ENCODE peak calls at places on chromosomes 13 and 19, in nine cellular contexts. A is fibroblast of lung, Q is left ventricle myocardium inferior, K is SJSA1, D is Caco-2, C is epithelial cell of esophagus, R is AG10803, X is IMR-90, I is skeletal muscle cell. Y is an unnamed sample.

GRCh38 chr13:112331675-112332074 is 44.5 kb upstream of the SPACA7 start:
- DNase-seq in R (no peak), D (no peak), C (no peak), X (no peak), I (no peak), K (no peak), A (no peak), Q (no peak), Y (no peak)

GRCh38 chr19:55594996-55595530 is 4.3 kb downstream of the FIZ1 start:
- DNase-seq in D (no peak), C (no peak), X (no peak), K (no peak), I (no peak), R (no peak), A (no peak), Q (no peak), Y (no peak)

GRCh38 chr13:31476266-31476665 is 263.1 kb upstream of the RXFP2 start:
- DNase-seq in Q (no peak), K (no peak), R (peak; percentile 65), D (no peak), A (peak; percentile 79), C (no peak), I (peak; percentile 71), X (peak; percentile 85), Y (peak; percentile 79)

GRCh38 chr13:112184261-112184660 is 117.3 kb downstream of the SOX1 start:
- DNase-seq in X (no peak), D (no peak), R (no peak), Q (no peak), K (no peak), A (no peak), C (no peak), I (no peak), Y (no peak)

GRCh38 chr19:29405728-29405995 is 120.1 kb upstream of the VSTM2B start:
- DNase-seq in A (no peak), Q (no peak), K (no peak), D (no peak), I (no peak), R (no peak), X (no peak), C (no peak), Y (no peak)

GRCh38 chr19:12574036-12574435 is 22.8 kb upstream of the ZNF564 start:
- DNase-seq in I (no peak), X (no peak), C (no peak), Q (no peak), K (no peak), D (no peak), A (no peak), R (no peak), Y (no peak)

GRCh38 chr19:38433268-38433733 is at the start of gene RYR1:
- DNase-seq in I (no peak), C (peak; percentile 20), X (no peak), D (peak; percentile 27), A (no peak), R (no peak), K (no peak), Q (peak; percentile 67), Y (no peak)

GRCh38 chr19:29662604-29663404 is 2.5 kb upstream of the PLEKHF1 start:
- DNase-seq in Q (peak; percentile 60), A (peak; percentile 93), C (peak; percentile 81), I (peak; percentile 56), K (peak; percentile 84), R (peak; percentile 94), X (peak; percentile 94), D (no peak), Y (peak; percentile 87)

GRCh38 chr19:16654621-16655020 is 5.3 kb downstream of the SMIM7 start:
- DNase-seq in X (no peak), D (no peak), C (peak; percentile 60), R (no peak), K (no peak), Q (no peak), I (no peak), A (no peak), Y (no peak)

GRCh38 chr19:8145969-8146368 is 3.4 kb downstream of the FBN3 start:
- DNase-seq in X (no peak), I (no peak), D (peak; percentile 19), A (no peak), Q (no peak), K (no peak), C (no peak), R (no peak), Y (no peak)

GRCh38 chr19:8518536-8518935 is 4.6 kb upstream of the ZNF414 start:
- DNase-seq in A (no peak), Q (no peak), R (no peak), K (no peak), C (no peak), X (no peak), D (no peak), I (no peak), Y (no peak)

GRCh38 chr19:48394331-48395169 is 1.1 kb downstream of the GRIN2D start:
- DNase-seq in I (no peak), R (no peak), X (no peak), K (no peak), Q (no peak), C (no peak), A (no peak), D (no peak), Y (no peak)
- H3K4me3 ChIP-seq in I (peak overlapping the region; percentile 51), R (peak overlapping the region; percentile 45), X (no peak overlapping the region), K (no peak overlapping the region), Q (peak overlapping the region; percentile 41), C (peak overlapping the region; percentile 10), A (no peak overlapping the region), D (peak overlapping the region; percentile 36), Y (no peak overlapping the region)

DNA sequence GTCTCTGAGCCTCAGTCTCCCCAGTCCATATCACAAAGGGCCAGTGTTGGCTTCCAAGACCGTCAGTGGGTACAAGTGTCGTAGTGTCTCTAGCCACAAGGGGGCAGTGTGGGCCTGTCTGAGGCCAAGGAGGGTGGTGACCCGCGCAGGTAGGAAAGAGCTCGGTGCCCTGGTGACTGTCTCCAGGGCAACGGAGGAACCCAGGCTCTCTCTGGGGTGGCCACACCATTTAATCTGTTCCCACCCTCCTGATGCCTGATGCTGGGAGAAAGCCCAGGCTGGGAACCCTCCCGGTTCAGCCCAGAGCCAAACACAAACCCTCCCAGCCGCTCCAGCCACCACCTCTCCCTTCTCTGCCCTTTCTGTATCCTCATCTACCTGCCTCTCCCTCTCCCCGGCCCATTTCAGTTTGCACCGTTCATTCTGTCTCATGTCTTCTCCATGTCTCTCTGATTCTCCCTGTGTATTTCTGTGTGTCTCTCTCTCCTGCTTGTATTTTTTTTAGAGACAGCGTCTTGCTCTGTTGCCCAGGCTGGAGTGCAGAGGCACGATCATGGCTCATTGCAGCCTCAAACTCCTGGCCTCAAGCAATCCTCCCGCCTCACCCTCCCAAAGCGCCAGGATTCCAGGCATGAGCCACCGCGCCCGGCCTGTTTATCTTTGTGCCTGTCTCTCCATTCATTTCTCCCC is 17.5 kb upstream of the MEIS3 start:
- DNase-seq in D (peak; percentile 88), Q (peak; percentile 68), I (no peak), C (peak; percentile 76), A (peak; percentile 51), K (peak; percentile 80), R (peak; percentile 46), X (peak; percentile 47), Y (peak; percentile 46)
- H3K4me3 ChIP-seq in D (no peak overlapping the region), Q (no peak overlapping the region), I (no peak overlapping the region), C (no peak overlapping the region), A (no peak overlapping the region), K (no peak overlapping the region), R (no peak overlapping the region), X (no peak overlapping the region), Y (no peak overlapping the region)

DNA sequence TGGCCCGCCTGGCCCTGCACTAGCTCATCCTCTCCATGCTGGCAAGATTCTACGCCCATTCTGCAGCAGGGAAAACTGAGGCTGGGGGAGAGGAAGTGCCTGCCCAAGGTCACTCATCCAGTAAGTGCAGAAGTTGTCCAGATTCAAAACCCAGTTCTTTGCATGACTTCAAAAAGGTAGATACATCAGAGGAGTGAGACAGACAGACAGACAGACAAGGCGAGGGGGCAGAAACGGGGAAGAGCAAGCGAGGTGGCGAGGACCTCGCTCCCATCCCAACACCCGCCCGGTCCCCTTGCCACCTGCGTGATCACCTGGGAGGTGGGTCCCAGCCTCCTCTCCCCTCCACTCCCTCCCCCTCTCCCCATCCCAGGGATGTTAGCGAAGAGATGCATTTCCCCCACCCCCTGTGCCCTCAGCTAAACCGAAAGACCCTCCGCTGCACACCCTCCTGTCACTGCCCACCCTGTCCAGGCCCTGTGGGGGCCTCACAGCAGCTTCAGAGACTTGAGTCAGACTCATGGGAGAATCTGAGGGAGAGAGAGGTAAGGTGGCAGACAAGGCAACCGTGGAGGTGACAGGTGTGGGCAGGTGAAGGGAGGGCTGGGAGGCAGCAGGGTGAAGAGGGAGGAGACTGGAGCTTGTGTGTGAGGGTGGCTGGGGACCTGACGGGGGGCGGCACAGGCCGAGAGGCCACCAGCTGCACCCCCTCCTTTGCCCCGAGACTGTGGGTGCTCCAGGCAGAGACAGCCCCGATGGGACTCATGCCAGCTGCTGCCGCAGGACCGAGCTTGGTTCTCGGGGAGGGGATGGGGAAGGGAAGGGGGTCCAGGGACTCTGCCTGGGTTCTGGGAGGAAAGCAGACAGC is 18.9 kb downstream of the LRRC4B start:
- DNase-seq in R (no peak), D (no peak), X (no peak), C (no peak), Q (no peak), A (no peak), I (no peak), K (no peak), Y (no peak)
- H3K4me3 ChIP-seq in R (no peak overlapping the region), D (no peak overlapping the region), X (no peak overlapping the region), C (no peak overlapping the region), Q (no peak overlapping the region), A (no peak overlapping the region), I (no peak overlapping the region), K (no peak overlapping the region), Y (no peak overlapping the region)

DNA sequence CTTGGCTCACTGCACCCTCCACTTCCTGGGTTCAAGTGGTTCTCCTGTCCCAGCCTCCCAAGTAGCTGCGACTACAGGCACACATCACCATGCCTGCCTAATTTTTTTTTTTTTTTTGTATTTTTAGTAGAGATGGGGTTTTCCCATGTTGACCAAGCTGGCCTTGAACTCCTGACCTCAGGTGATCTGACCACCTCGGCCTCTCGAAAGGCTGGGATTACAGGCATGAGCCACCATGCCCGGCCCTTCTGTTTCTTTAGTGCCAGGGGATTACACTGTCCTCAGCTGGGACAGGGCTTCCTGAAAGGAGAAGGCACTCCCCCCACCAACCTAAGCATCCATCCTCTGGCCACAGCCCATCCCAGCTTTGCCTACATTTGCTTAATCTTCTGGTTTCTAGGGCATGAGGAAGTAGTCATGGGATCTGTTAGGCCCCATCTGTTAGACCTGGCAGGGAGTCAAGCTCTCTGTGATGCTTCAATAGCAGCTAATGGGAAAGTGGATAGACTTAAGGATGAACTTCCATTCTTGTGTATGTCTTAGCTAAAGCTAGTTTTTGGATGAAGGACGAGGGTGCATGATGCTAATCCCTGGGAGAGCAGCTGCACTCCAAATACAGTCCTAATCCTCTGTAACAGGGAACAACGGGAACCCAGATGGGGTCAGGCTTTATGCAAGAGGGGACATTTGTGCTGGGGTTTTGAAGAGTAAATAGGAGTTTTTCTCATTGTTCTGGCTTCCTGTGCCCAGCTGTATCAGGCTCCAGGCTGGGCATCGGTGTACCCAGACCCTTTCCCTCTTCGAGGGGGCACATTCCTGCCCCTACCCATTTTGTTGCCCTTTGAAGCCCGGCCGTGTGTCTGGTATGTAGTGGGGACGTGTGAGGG is 2.6 kb downstream of the VAV1 start:
- DNase-seq in Q (no peak), X (no peak), A (peak; percentile 25), C (no peak), K (no peak), R (peak; percentile 25), I (no peak), D (no peak), Y (no peak)
- H3K4me3 ChIP-seq in Q (no peak overlapping the region), X (no peak overlapping the region), A (no peak overlapping the region), C (no peak overlapping the region), K (no peak overlapping the region), R (no peak overlapping the region), I (no peak overlapping the region), D (no peak overlapping the region), Y (no peak overlapping the region)

Y was measured in astrocyte of the spinal cord.